ENCODE peak calls at places on chromosomes 11 and 22, in ten cellular contexts. H is colonic mucosa, Q is psoas muscle, L is coronary artery, V is brain microvascular endothelial cell, Y is tibial artery, X is HepG2, K is AG04450, M is lung, R is left ventricle myocardium inferior. W is an unnamed sample.

GRCh38 chr11:28619870-28620540 is 511.8 kb downstream of the METTL15 start:
- DNase-seq in H (no peak), Q (no peak), L (no peak), V (peak; percentile 63), Y (no peak), X (no peak), K (no peak), M (no peak), R (no peak), W (no peak)

GRCh38 chr11:9759519-9760179 is 95.8 kb downstream of the SWAP70 start:
- DNase-seq in H (peak; percentile 87), Q (peak; percentile 92), L (peak; percentile 94), V (peak; percentile 100), Y (peak; percentile 98), X (peak; percentile 52), K (peak; percentile 99), M (peak; percentile 66), R (peak; percentile 83), W (peak; percentile 51)

GRCh38 chr11:128776434-128777284 is 82.8 kb downstream of the FLI1 start:
- DNase-seq in H (no peak), Q (peak; percentile 64), L (no peak), V (peak; percentile 59), Y (no peak), X (no peak), K (no peak), M (no peak), R (peak; percentile 76), W (peak; percentile 58)

GRCh38 chr22:26648011-26648497 is 9.3 kb upstream of the MIAT start:
- DNase-seq in H (no peak), Q (no peak), L (no peak), V (no peak), Y (no peak), X (no peak), K (no peak), M (no peak), R (no peak), W (no peak)

GRCh38 chr11:126290887-126291286 is 8.0 kb downstream of the TIRAP start:
- DNase-seq in H (no peak), Q (no peak), L (no peak), V (no peak), Y (no peak), X (no peak), K (no peak), M (no peak), R (no peak), W (no peak)

GRCh38 chr11:134759314-134759713 is 347.3 kb upstream of the B3GAT1 start:
- DNase-seq in H (no peak), Q (no peak), L (no peak), V (no peak), Y (no peak), X (no peak), K (no peak), M (peak; percentile 7), R (no peak), W (no peak)

GRCh38 chr11:65569973-65570918 is at the start of gene ZNRD2:
- DNase-seq in H (peak; percentile 97), Q (peak; percentile 100), L (peak; percentile 99), V (peak; percentile 98), Y (peak; percentile 98), X (peak; percentile 96), K (peak; percentile 96), M (peak; percentile 97), R (peak; percentile 98), W (peak; percentile 98)

GRCh38 chr22:39498368-39498767 is 3.7 kb upstream of the MIEF1 start:
- DNase-seq in H (peak; percentile 49), Q (no peak), L (no peak), V (no peak), Y (no peak), X (no peak), K (no peak), M (no peak), R (peak; percentile 70), W (no peak)

GRCh38 chr11:129208863-129209262 is 16.7 kb upstream of the ARHGAP32 start:
- DNase-seq in H (no peak), Q (no peak), L (no peak), V (no peak), Y (no peak), X (no peak), K (no peak), M (no peak), R (no peak), W (no peak)

GRCh38 chr11:45322111-45322705 is 36.1 kb upstream of the SYT13 start:
- DNase-seq in H (no peak), Q (no peak), L (peak; percentile 41), V (no peak), Y (no peak), X (no peak), K (no peak), M (peak; percentile 18), R (no peak), W (no peak)

GRCh38 chr11:47399860-47400812 is 8.3 kb upstream of the SLC39A13 start:
- DNase-seq in H (no peak), Q (peak; percentile 54), L (no peak), V (no peak), Y (peak; percentile 19), X (no peak), K (no peak), M (no peak), R (peak; percentile 48), W (peak; percentile 73)

GRCh38 chr11:125941606-125942275 is 4.1 kb upstream of the VSIG10L2 start:
- DNase-seq in H (peak; percentile 58), Q (peak; percentile 74), L (peak; percentile 64), V (no peak), Y (no peak), X (peak; percentile 60), K (no peak), M (peak; percentile 48), R (peak; percentile 61), W (peak; percentile 72)

GRCh38 chr11:35682230-35683195 is 19.9 kb downstream of the TRIM44 start:
- DNase-seq in H (peak; percentile 52), Q (no peak), L (no peak), V (no peak), Y (no peak), X (no peak), K (no peak), M (no peak), R (no peak), W (no peak)

GRCh38 chr11:116580828-116581227 is 192.0 kb downstream of the BUD13 start:
- DNase-seq in H (no peak), Q (no peak), L (no peak), V (no peak), Y (no peak), X (no peak), K (no peak), M (no peak), R (no peak), W (no peak)

GRCh38 chr11:111173221-111173620 is 72.3 kb upstream of the POU2AF2 start:
- DNase-seq in H (no peak), Q (no peak), L (no peak), V (no peak), Y (no peak), X (no peak), K (no peak), M (no peak), R (no peak), W (no peak)

GRCh38 chr22:46390652-46391301 is 55.3 kb downstream of the TRMU start:
- DNase-seq in H (no peak), Q (peak; percentile 88), L (no peak), V (peak; percentile 34), Y (peak; percentile 44), X (peak; percentile 64), K (peak; percentile 6), M (peak; percentile 42), R (peak; percentile 61), W (peak; percentile 62)
- H3K4me3 ChIP-seq in H (no peak overlapping the region), Q (peak overlapping the region; percentile 55), L (peak overlapping the region; percentile 34), V (no peak overlapping the region), Y (no peak overlapping the region), X (peak overlapping the region; percentile 58), K (peak overlapping the region; percentile 32), M (no peak overlapping the region), R (peak overlapping the region; percentile 1), W (no peak overlapping the region)

GRCh38 chr11:131909426-131910200 is 539.2 kb downstream of the NTM start:
- DNase-seq in H (no peak), Q (no peak), L (no peak), V (no peak), Y (no peak), X (no peak), K (no peak), M (no peak), R (no peak), W (no peak)

GRCh38 chr11:131908316-131908715 is 537.9 kb downstream of the NTM start:
- DNase-seq in H (no peak), Q (no peak), L (no peak), V (no peak), Y (no peak), X (no peak), K (no peak), M (no peak), R (no peak), W (no peak)

GRCh38 chr11:131907371-131907770 is 537.0 kb downstream of the NTM start:
- DNase-seq in H (no peak), Q (no peak), L (no peak), V (no peak), Y (no peak), X (no peak), K (no peak), M (no peak), R (no peak), W (no peak)

GRCh38 chr11:131904756-131905155 is 534.3 kb downstream of the NTM start:
- DNase-seq in H (no peak), Q (no peak), L (no peak), V (peak; percentile 89), Y (no peak), X (no peak), K (no peak), M (no peak), R (no peak), W (no peak)

GRCh38 chr11:131906963-131907362 is 536.5 kb downstream of the NTM start:
- DNase-seq in H (no peak), Q (no peak), L (no peak), V (no peak), Y (no peak), X (no peak), K (no peak), M (no peak), R (no peak), W (no peak)
- TF ChIP-seq CTCF in H (no peak), Q (no peak), L (no peak), V (peak; percentile 23), Y (no peak), X (no peak), K (peak; percentile 35), M (no peak), R (peak; percentile 27), W (no peak)

DNA sequence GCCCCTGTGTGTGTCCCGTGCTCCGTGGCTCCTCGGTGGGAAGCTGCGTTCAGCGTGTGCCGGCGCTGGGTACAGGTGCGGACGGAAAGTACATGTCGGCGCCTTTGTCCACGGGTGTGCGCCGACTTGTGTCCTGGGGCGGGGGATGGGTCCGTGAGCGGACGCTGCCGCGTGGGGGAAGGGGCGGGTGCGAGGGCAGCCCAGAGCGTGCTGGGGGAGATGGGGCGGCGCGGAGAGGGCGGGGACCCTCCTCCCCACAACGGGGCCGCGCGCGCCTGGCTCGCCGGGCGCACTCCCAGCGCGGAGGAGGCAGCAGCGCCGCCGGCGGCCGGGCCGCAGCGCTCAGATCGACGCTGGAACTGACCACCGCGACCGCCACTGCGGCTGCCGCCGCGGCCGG is 33.6 kb upstream of the RELT start:
- DNase-seq in H (no peak), Q (no peak), L (no peak), V (no peak), Y (no peak), X (no peak), K (no peak), M (no peak), R (no peak), W (no peak)
- H3K27ac ChIP-seq in H (no peak overlapping the region), Q (peak overlapping the region; percentile 36), L (peak overlapping the region; percentile 56), V (no peak overlapping the region), Y (peak overlapping the region; percentile 72), X (no peak overlapping the region), K (no peak overlapping the region), M (no peak overlapping the region), R (peak overlapping the region; percentile 54), W (no peak overlapping the region)

GRCh38 chr11:16612801-16613400 is 125.5 kb upstream of the C11orf58 start:
- DNase-seq in H (no peak), Q (peak; percentile 34), L (no peak), V (no peak), Y (no peak), X (no peak), K (no peak), M (no peak), R (no peak), W (no peak)
- H3K4me3 ChIP-seq in H (peak overlapping the region; percentile 32), Q (peak overlapping the region; percentile 71), L (peak overlapping the region; percentile 75), V (peak overlapping the region; percentile 57), Y (peak overlapping the region; percentile 78), X (peak overlapping the region; percentile 73), K (peak overlapping the region; percentile 66), M (no peak overlapping the region), R (peak overlapping the region; percentile 69), W (peak overlapping the region; percentile 15)